ENCODE peak calls at places on chromosomes 11 and 22, in four cellular contexts. E is esophagus squamous epithelium; F is globus pallidus; Y is stimulated activated CD8-positive, alpha-beta memory T cell treated with anti-CD3 and anti-CD28 coated beads, Interleukin-2, amount 100 ng/mL, for 48 hours. Z is an unnamed sample.

GRCh38 chr11:33531743-33532181 is 168.9 kb downstream of the C11orf91 start:
- DNase-seq in Y (no peak), E (no peak), F (no peak), Z (peak)

GRCh38 chr22:47196881-47197701 is 434.6 kb downstream of the TBC1D22A start:
- DNase-seq in Y (no peak), F (no peak), E (no peak), Z (no peak)

GRCh38 chr11:126341760-126342161 is 13.7 kb upstream of the ST3GAL4 start:
- DNase-seq in Y (no peak), F (no peak), E (no peak), Z (no peak)

GRCh38 chr22:50696799-50697561 is 24.4 kb downstream of the SHANK3 start:
- DNase-seq in E (no peak), F (no peak), Y (no peak), Z (peak)

GRCh38 chr11:130609121-130610035 is 160.9 kb downstream of the ADAMTS15 start:
- DNase-seq in F (no peak), Y (no peak), E (no peak), Z (peak)

GRCh38 chr22:27719535-27720227 is 81.9 kb downstream of the MN1 start:
- DNase-seq in Y (no peak), F (peak), E (no peak), Z (peak)

GRCh38 chr11:66277475-66278391 is at the start of gene CNIH2:
- DNase-seq in Y (no peak), E (no peak), F (no peak), Z (no peak)

GRCh38 chr11:65571420-65571819 is 918 bp upstream of the FAM89B start:
- DNase-seq in Y (no peak), E (no peak), F (no peak), Z (no peak)

GRCh38 chr11:824292-824880 is 3.3 kb upstream of the CRACR2B start:
- DNase-seq in Y (no peak), E (no peak), F (peak), Z (no peak)

GRCh38 chr11:127674754-127675153 is 674.2 kb upstream of the KIRREL3 start:
- DNase-seq in E (no peak), F (no peak), Y (no peak), Z (no peak)

GRCh38 chr22:50665738-50666137 is 6.9 kb upstream of the SHANK3 start:
- DNase-seq in F (no peak), Y (no peak), E (no peak), Z (no peak)

GRCh38 chr11:8959546-8960166 is 4.6 kb downstream of the TMEM9B start:
- DNase-seq in E (no peak), F (peak), Y (no peak), Z (no peak)

GRCh38 chr11:96272542-96273306 is 70.3 kb downstream of the MAML2 start:
- DNase-seq in F (no peak), Y (no peak), E (no peak), Z (no peak)

GRCh38 chr11:76719686-76720085 is 49.1 kb upstream of the LRRC32 start:
- DNase-seq in F (no peak), Y (no peak), E (no peak), Z (peak)

GRCh38 chr22:45804986-45805325 is 133.3 kb downstream of the ATXN10 start:
- DNase-seq in Y (no peak), F (no peak), E (no peak), Z (no peak)

GRCh38 chr11:5004429-5005274 is 10.0 kb downstream of the OR51L1 start:
- DNase-seq in Y (peak), E (no peak), F (peak), Z (no peak)

GRCh38 chr11:90908074-90908473 is 685.2 kb upstream of the CHORDC1 start:
- DNase-seq in F (no peak), E (no peak), Y (no peak), Z (no peak)

GRCh38 chr22:23542933-23543332 is 37.2 kb downstream of the IGLL1 start:
- DNase-seq in Y (no peak), F (no peak), E (no peak), Z (no peak)

GRCh38 chr22:32407936-32408335 is 4.1 kb downstream of the RTCB start:
- DNase-seq in E (no peak), Y (no peak), F (no peak), Z (no peak)

GRCh38 chr11:2267871-2268825 is 2.2 kb downstream of the ASCL2 start:
- DNase-seq in E (no peak), F (no peak), Y (no peak), Z (no peak)

GRCh38 chr11:67352546-67353316 is 615 bp downstream of the POLD4 start:
- DNase-seq in F (no peak), E (no peak), Y (no peak), Z (peak)

GRCh38 chr11:14258177-14258935 is 100.6 kb downstream of the RRAS2 start:
- DNase-seq in F (no peak), Y (no peak), E (no peak), Z (no peak)

GRCh38 chr11:133956650-133957633 is at the start of gene IGSF9B:
- DNase-seq in Y (peak), F (peak), E (no peak), Z (peak)

GRCh38 chr11:96168623-96169022 is 174.4 kb downstream of the MAML2 start:
- DNase-seq in Y (no peak), F (no peak), E (no peak), Z (no peak)

GRCh38 chr11:44474702-44475101 is 90.8 kb upstream of the CD82 start:
- DNase-seq in E (no peak), Y (no peak), F (no peak), Z (no peak)

GRCh38 chr22:20199413-20199842 is 48.6 kb upstream of the CCDC188 start:
- DNase-seq in F (no peak), Y (no peak), E (no peak), Z (no peak)

GRCh38 chr22:35697142-35697541 is 20.5 kb upstream of the APOL5 start:
- DNase-seq in E (no peak), Y (no peak), F (no peak), Z (no peak)

GRCh38 chr11:68127791-68128681 is 6.8 kb upstream of the CHKA start:
- DNase-seq in Y (no peak), F (peak), E (no peak), Z (peak)

GRCh38 chr11:106001304-106002012 is 20.6 kb downstream of the MSANTD4 start:
- DNase-seq in E (no peak), Y (no peak), F (no peak), Z (no peak)

GRCh38 chr22:31652911-31653684 is 8.9 kb downstream of the PISD start:
- DNase-seq in E (no peak), Y (no peak), F (no peak), Z (no peak)

GRCh38 chr11:93236741-93237675 is 39.2 kb upstream of the SLC36A4 start:
- DNase-seq in E (no peak), Y (no peak), F (peak), Z (no peak)

GRCh38 chr11:120013325-120014250 is 124.3 kb downstream of the TRIM29 start:
- DNase-seq in E (no peak), Y (no peak), F (peak), Z (no peak)

GRCh38 chr11:117098269-117099231 is at the start of gene SIK3:
- DNase-seq in Y (peak), E (peak), F (peak), Z (peak)

GRCh38 chr11:24142062-24142461 is 354.8 kb upstream of the LUZP2 start:
- DNase-seq in F (no peak), E (no peak), Y (no peak), Z (no peak)

GRCh38 chr11:2569321-2569721 is 124.5 kb downstream of the KCNQ1 start:
- DNase-seq in E (no peak), Y (no peak), F (no peak), Z (no peak)

GRCh38 chr11:112993808-112994207 is 32.6 kb downstream of the NCAM1 start:
- DNase-seq in F (no peak), Y (no peak), E (no peak), Z (no peak)

Z was measured in aorta.